ENCODE peak calls at places on chromosomes 13 and 19, in four cellular contexts. A is prostate gland, G is OCI-LY7, B is NCI-H774. I is an unnamed sample.

GRCh38 chr13:30796132-30796832 is 60.9 kb downstream of the ALOX5AP start:
- DNase-seq in A (peak), G (peak), B (no peak), I (peak)

GRCh38 chr13:110131424-110131823 is 175.5 kb downstream of the COL4A1 start:
- DNase-seq in A (no peak), G (no peak), B (no peak), I (no peak)

GRCh38 chr13:23344923-23345322 is 88.6 kb downstream of the SACS start:
- DNase-seq in A (no peak), G (no peak), B (no peak), I (no peak)

GRCh38 chr19:23310729-23311211 is 60.6 kb upstream of the ZNF724 start:
- DNase-seq in A (no peak), G (no peak), B (no peak), I (no peak)

GRCh38 chr19:41175825-41176734 is 16.9 kb upstream of the CYP2S1 start:
- DNase-seq in A (peak), G (peak), B (no peak), I (peak)

GRCh38 chr13:50485979-50486935 is 357.2 kb downstream of the DLEU7 start:
- DNase-seq in A (no peak), G (no peak), B (no peak), I (no peak)

GRCh38 chr13:27783111-27783510 is 9.2 kb upstream of the GSX1 start:
- DNase-seq in A (no peak), G (no peak), B (no peak), I (no peak)

GRCh38 chr13:23695711-23696512 is 125.7 kb downstream of the TNFRSF19 start:
- DNase-seq in A (no peak), G (peak), B (no peak), I (no peak)

GRCh38 chr13:98731925-98732324 is 20.5 kb downstream of the SLC15A1 start:
- DNase-seq in A (no peak), G (no peak), B (no peak), I (no peak)

GRCh38 chr19:30555075-30555787 is 183.0 kb downstream of the ZNF536 start:
- DNase-seq in A (no peak), G (no peak), B (no peak), I (no peak)

GRCh38 chr13:32086366-32086765 is 54.8 kb downstream of the FRY start:
- DNase-seq in A (no peak), G (no peak), B (no peak), I (no peak)

GRCh38 chr13:113559901-113560644 is 24.5 kb upstream of the TFDP1 start:
- DNase-seq in A (no peak), G (no peak), B (no peak), I (no peak)

I was measured in NAMALWA.